ENCODE peak calls at places on chromosomes 3 and 15, in five cellular contexts. P is T-helper 2 cell; B is stimulated activated CD8-positive, alpha-beta memory T cell treated with anti-CD3 and anti-CD28 coated beads, Interleukin-15, amount 100 ng/mL, for 24 hours; X is substantia nigra; D is naive thymus-derived CD8-positive, alpha-beta T cell. U is an unnamed sample.

GRCh38 chr3:114899186-114899931 is 247.7 kb downstream of the ZBTB20 start:
- DNase-seq in P (no peak), B (no peak), X (no peak), D (no peak), U (no peak)

GRCh38 chr15:85649372-85649771 is 145.4 kb downstream of the KLHL25 start:
- DNase-seq in P (no peak), B (no peak), X (no peak), D (no peak), U (peak)

GRCh38 chr15:36596915-36597314 is 17.5 kb downstream of the CDIN1 start:
- DNase-seq in P (no peak), B (no peak), X (no peak), D (no peak), U (no peak)

GRCh38 chr3:156291269-156292123 is 171.1 kb downstream of the KCNAB1 start:
- DNase-seq in P (no peak), B (no peak), X (peak), D (peak), U (no peak)

GRCh38 chr3:127628788-127629456 is at the start of gene PODXL2:
- DNase-seq in P (peak), B (no peak), X (peak), D (no peak), U (no peak)

GRCh38 chr3:144760831-144761230 is 789.2 kb downstream of the DIPK2A start:
- DNase-seq in P (no peak), B (no peak), X (no peak), D (no peak), U (no peak)

GRCh38 chr3:141384157-141384556 is 15.9 kb downstream of the ZBTB38 start:
- DNase-seq in P (no peak), B (no peak), X (no peak), D (no peak), U (no peak)

GRCh38 chr3:129890891-129891290 is 2.6 kb downstream of the TMCC1 start:
- DNase-seq in P (no peak), B (no peak), X (no peak), D (no peak), U (no peak)

GRCh38 chr3:123961508-123961856 is 453 bp upstream of the CCDC14 start:
- DNase-seq in P (no peak), B (no peak), X (no peak), D (no peak), U (no peak)

GRCh38 chr3:77599948-77600347 is 560.0 kb downstream of the ROBO2 start:
- DNase-seq in P (no peak), B (no peak), X (no peak), D (no peak), U (no peak)

GRCh38 chr15:23447107-23447500 is at the start of gene GOLGA6L2:
- DNase-seq in P (no peak), B (no peak), X (no peak), D (no peak), U (no peak)

GRCh38 chr15:27725733-27726132 is 373.4 kb downstream of the OCA2 start:
- DNase-seq in P (no peak), B (no peak), X (no peak), D (no peak), U (no peak)

GRCh38 chr3:105832618-105833017 is 36.2 kb downstream of the CBLB start:
- DNase-seq in P (no peak), B (no peak), X (no peak), D (no peak), U (no peak)

GRCh38 chr3:156135921-156136655 is 15.7 kb downstream of the KCNAB1 start:
- DNase-seq in P (no peak), B (no peak), X (no peak), D (no peak), U (no peak)

GRCh38 chr3:160643994-160644393 is 33.0 kb upstream of the ARL14 start:
- DNase-seq in P (no peak), B (no peak), X (no peak), D (no peak), U (no peak)

GRCh38 chr15:37756407-37756806 is 178.0 kb upstream of the TMCO5A start:
- DNase-seq in P (no peak), B (no peak), X (no peak), D (no peak), U (no peak)

GRCh38 chr3:33798418-33799201 is at the start of gene PDCD6IP:
- DNase-seq in P (peak), B (peak), X (peak), D (peak), U (peak)

GRCh38 chr15:20341901-20342605 is 199.5 kb downstream of the GOLGA6L6 start:
- DNase-seq in P (no peak), B (no peak), X (no peak), D (peak), U (no peak)

GRCh38 chr3:105904683-105905320 is 36.0 kb upstream of the CBLB start:
- DNase-seq in P (no peak), B (no peak), X (no peak), D (no peak), U (no peak)

GRCh38 chr3:99674086-99674789 is 35.8 kb downstream of the COL8A1 start:
- DNase-seq in P (no peak), B (no peak), X (no peak), D (no peak), U (no peak)

GRCh38 chr3:32292085-32292796 is 53.8 kb downstream of the CMTM8 start:
- DNase-seq in P (no peak), B (no peak), X (no peak), D (no peak), U (no peak)

GRCh38 chr15:33629647-33630046 is 318.9 kb downstream of the RYR3 start:
- DNase-seq in P (no peak), B (no peak), X (no peak), D (no peak), U (no peak)

GRCh38 chr3:80785475-80785874 is 976.0 kb downstream of the GBE1 start:
- DNase-seq in P (no peak), B (no peak), X (no peak), D (no peak), U (no peak)

GRCh38 chr15:49286649-49287394 is 116.8 kb downstream of the GALK2 start:
- DNase-seq in P (no peak), B (no peak), X (no peak), D (no peak), U (no peak)

GRCh38 chr3:135762188-135762853 is 203.2 kb upstream of the PPP2R3A start:
- DNase-seq in P (no peak), B (no peak), X (no peak), D (no peak), U (no peak)

GRCh38 chr3:131485116-131485515 is 17.7 kb downstream of the MRPL3 start:
- DNase-seq in P (no peak), B (no peak), X (no peak), D (no peak), U (no peak)

GRCh38 chr3:129651316-129652202 is 45.1 kb upstream of the PLXND1 start:
- DNase-seq in P (no peak), B (no peak), X (peak), D (no peak), U (no peak)

GRCh38 chr15:62212746-62213145 is 47.7 kb upstream of the C2CD4B start:
- DNase-seq in P (peak), B (no peak), X (no peak), D (no peak), U (no peak)